ENCODE peak calls at places on chromosomes 3 and 15, in four cellular contexts. K is RWPE1; S is activated gamma-delta T cell treated with anti-CD3 and anti-CD28 coated beads, Interleukin-2, amount 50 U/mL, for 16 hours; V is HT1080. M is an unnamed sample.

GRCh38 chr15:57640935-57641682 is 49.4 kb downstream of the MYZAP start:
- DNase-seq in K (peak), S (no peak), V (peak), M (no peak)

GRCh38 chr3:133941390-133941789 is 45.7 kb upstream of the RAB6B start:
- DNase-seq in K (no peak), S (no peak), V (peak), M (no peak)

GRCh38 chr3:139745831-139746230 is 68.1 kb upstream of the NMNAT3 start:
- DNase-seq in K (peak), S (no peak), V (peak), M (no peak)

GRCh38 chr3:15750143-15750542 is 47.6 kb downstream of the ANKRD28 start:
- DNase-seq in K (no peak), S (no peak), V (no peak), M (no peak)

GRCh38 chr3:38459499-38460048 is 5.9 kb downstream of the ACVR2B start:
- DNase-seq in K (no peak), S (no peak), V (no peak), M (no peak)

GRCh38 chr3:123692041-123692440 is 107.2 kb upstream of the HACD2 start:
- DNase-seq in K (no peak), S (no peak), V (peak), M (no peak)

GRCh38 chr3:128800241-128801187 is 74.5 kb downstream of the RAB7A start:
- DNase-seq in K (no peak), S (no peak), V (no peak), M (no peak)

GRCh38 chr3:105868450-105868744 is 415 bp downstream of the CBLB start:
- DNase-seq in K (peak), S (no peak), V (peak), M (peak)

GRCh38 chr3:192833177-192833890 is 84.3 kb downstream of the MB21D2 start:
- DNase-seq in K (peak), S (no peak), V (peak), M (no peak)

GRCh38 chr3:88150771-88151170 is 1.0 kb downstream of the C3orf38 start:
- DNase-seq in K (no peak), S (no peak), V (no peak), M (no peak)

GRCh38 chr3:60094392-60094947 is 1044.6 kb upstream of the CFAP20DC start:
- DNase-seq in K (no peak), S (no peak), V (no peak), M (no peak)